ENCODE peak calls at places on chromosomes 4 and X, in four cellular contexts. P is NCI-H2081, N is head of caudate nucleus, J is GM04504. C is an unnamed sample.

GRCh38 chr4:19254476-19254875 is 997.2 kb upstream of the SLIT2 start:
- DNase-seq in N (no peak), P (peak), J (no peak), C (no peak)

GRCh38 chrX:38225093-38225492 is 4.4 kb upstream of the SRPX start:
- DNase-seq in J (no peak), N (no peak), P (no peak), C (peak)

GRCh38 chrX:35890699-35891098 is 28.8 kb upstream of the CFAP47 start:
- DNase-seq in N (peak), J (no peak), P (peak), C (peak)

GRCh38 chr4:120749445-120750151 is 172.9 kb downstream of the PRDM5 start:
- DNase-seq in P (peak), J (no peak), N (no peak), C (no peak)

GRCh38 chr4:37597019-37597418 is 89.2 kb downstream of the RELL1 start:
- DNase-seq in J (no peak), N (no peak), P (no peak), C (no peak)

GRCh38 chr4:147285751-147286150 is 195.1 kb upstream of the EDNRA start:
- DNase-seq in J (no peak), N (peak), P (no peak), C (peak)

GRCh38 chr4:152176627-152177214 is 359.2 kb downstream of the FBXW7 start:
- DNase-seq in P (no peak), N (no peak), J (no peak), C (no peak)

GRCh38 chr4:18234108-18234507 is 212.6 kb upstream of the LCORL start:
- DNase-seq in N (no peak), P (no peak), J (no peak), C (no peak)

GRCh38 chr4:660401-660800 is 13.7 kb downstream of the ATP5ME start:
- DNase-seq in J (no peak), P (no peak), N (no peak), C (no peak)

GRCh38 chr4:94410678-94411206 is 41.0 kb upstream of the PDLIM5 start:
- DNase-seq in N (no peak), P (no peak), J (no peak), C (no peak)

GRCh38 chr4:127284236-127284635 is 348.5 kb upstream of the INTU start:
- DNase-seq in J (no peak), N (no peak), P (no peak), C (no peak)